ENCODE peak calls at places on chromosomes 4 and X, in ten cellular contexts. One of them, this sample, is unnamed.

GRCh38 chr4:136524039-136524438 is 1008.3 kb downstream of the PCDH18 start:
- DNase-seq in Calu3: no peak
- DNase-seq in right lobe of liver: no peak
- DNase-seq in GM13977: no peak
- DNase-seq in neural crest cell: no peak
- DNase-seq in activated B cell treated with CpG ODN at 0.5 μM for 24 hours: no peak
- DNase-seq in Panc1: no peak
- DNase-seq in psoas muscle: no peak
- DNase-seq in GM23338: no peak
- DNase-seq in esophagus squamous epithelium: no peak
- DNase-seq in this sample: no peak

GRCh38 chr4:145218251-145218650 is 37.9 kb upstream of the OTUD4 start:
- DNase-seq in right lobe of liver: no peak
- DNase-seq in psoas muscle: no peak
- DNase-seq in Calu3: no peak
- DNase-seq in activated B cell treated with CpG ODN at 0.5 μM for 24 hours: no peak
- DNase-seq in esophagus squamous epithelium: no peak
- DNase-seq in Panc1: no peak
- DNase-seq in GM13977: peak; percentile 23
- DNase-seq in GM23338: peak; percentile 34
- DNase-seq in neural crest cell: no peak
- DNase-seq in this sample: no peak

GRCh38 chrX:57453901-57454300 is 137.9 kb upstream of the ZXDB start:
- DNase-seq in psoas muscle: no peak
- DNase-seq in esophagus squamous epithelium: no peak
- DNase-seq in neural crest cell: no peak
- DNase-seq in GM23338: peak; percentile 54
- DNase-seq in GM13977: peak; percentile 31
- DNase-seq in activated B cell treated with CpG ODN at 0.5 μM for 24 hours: no peak
- DNase-seq in Calu3: no peak
- DNase-seq in right lobe of liver: no peak
- DNase-seq in Panc1: peak; percentile 4
- DNase-seq in this sample: no peak

GRCh38 chr4:47716017-47716416 is 121.8 kb downstream of the CORIN start:
- DNase-seq in GM13977: no peak
- DNase-seq in Panc1: no peak
- DNase-seq in neural crest cell: no peak
- DNase-seq in esophagus squamous epithelium: no peak
- DNase-seq in activated B cell treated with CpG ODN at 0.5 μM for 24 hours: no peak
- DNase-seq in Calu3: no peak
- DNase-seq in psoas muscle: no peak
- DNase-seq in GM23338: no peak
- DNase-seq in right lobe of liver: no peak
- DNase-seq in this sample: no peak

GRCh38 chr4:26015906-26016305 is 101.9 kb downstream of the SMIM20 start:
- DNase-seq in GM23338: no peak
- DNase-seq in Panc1: no peak
- DNase-seq in activated B cell treated with CpG ODN at 0.5 μM for 24 hours: no peak
- DNase-seq in neural crest cell: no peak
- DNase-seq in esophagus squamous epithelium: no peak
- DNase-seq in psoas muscle: no peak
- DNase-seq in Calu3: no peak
- DNase-seq in GM13977: no peak
- DNase-seq in right lobe of liver: no peak
- DNase-seq in this sample: no peak

GRCh38 chr4:172962564-172963353 is 205.9 kb upstream of the GALNT7 start:
- DNase-seq in right lobe of liver: no peak
- DNase-seq in psoas muscle: no peak
- DNase-seq in neural crest cell: no peak
- DNase-seq in Panc1: peak; percentile 15
- DNase-seq in esophagus squamous epithelium: no peak
- DNase-seq in Calu3: no peak
- DNase-seq in GM13977: no peak
- DNase-seq in activated B cell treated with CpG ODN at 0.5 μM for 24 hours: no peak
- DNase-seq in GM23338: no peak
- DNase-seq in this sample: no peak

GRCh38 chr4:56434599-56435000 is 815 bp downstream of the PPAT start:
- DNase-seq in Calu3: no peak
- DNase-seq in Panc1: no peak
- DNase-seq in right lobe of liver: no peak
- DNase-seq in esophagus squamous epithelium: no peak
- DNase-seq in activated B cell treated with CpG ODN at 0.5 μM for 24 hours: no peak
- DNase-seq in GM13977: peak; percentile 58
- DNase-seq in neural crest cell: no peak
- DNase-seq in GM23338: no peak
- DNase-seq in psoas muscle: no peak
- DNase-seq in this sample: no peak

GRCh38 chrX:65971151-65971550 is 68.7 kb downstream of the VSIG4 start:
- DNase-seq in activated B cell treated with CpG ODN at 0.5 μM for 24 hours: no peak
- DNase-seq in esophagus squamous epithelium: no peak
- DNase-seq in Calu3: no peak
- DNase-seq in GM13977: no peak
- DNase-seq in right lobe of liver: no peak
- DNase-seq in GM23338: peak; percentile 12
- DNase-seq in psoas muscle: no peak
- DNase-seq in neural crest cell: no peak
- DNase-seq in Panc1: no peak
- DNase-seq in this sample: no peak

GRCh38 chr4:86670739-86671138 is 76.6 kb downstream of the PTPN13 start:
- DNase-seq in GM13977: no peak
- DNase-seq in activated B cell treated with CpG ODN at 0.5 μM for 24 hours: no peak
- DNase-seq in neural crest cell: no peak
- DNase-seq in GM23338: no peak
- DNase-seq in Calu3: no peak
- DNase-seq in right lobe of liver: no peak
- DNase-seq in esophagus squamous epithelium: no peak
- DNase-seq in Panc1: no peak
- DNase-seq in psoas muscle: no peak
- DNase-seq in this sample: no peak

GRCh38 chr4:108556166-108556565 is 64.2 kb upstream of the RPL34 start:
- DNase-seq in psoas muscle: no peak
- DNase-seq in esophagus squamous epithelium: no peak
- DNase-seq in neural crest cell: no peak
- DNase-seq in Calu3: no peak
- DNase-seq in activated B cell treated with CpG ODN at 0.5 μM for 24 hours: no peak
- DNase-seq in GM23338: no peak
- DNase-seq in right lobe of liver: no peak
- DNase-seq in GM13977: no peak
- DNase-seq in Panc1: no peak
- DNase-seq in this sample: no peak

GRCh38 chr4:137545461-137545861 is 13.2 kb upstream of the PCDH18 start:
- DNase-seq in Calu3: no peak
- DNase-seq in Panc1: no peak
- DNase-seq in activated B cell treated with CpG ODN at 0.5 μM for 24 hours: no peak
- DNase-seq in neural crest cell: no peak
- DNase-seq in GM13977: no peak
- DNase-seq in esophagus squamous epithelium: no peak
- DNase-seq in psoas muscle: no peak
- DNase-seq in GM23338: peak; percentile 40
- DNase-seq in right lobe of liver: no peak
- DNase-seq in this sample: no peak

GRCh38 chrX:114390251-114390796 is 193.6 kb upstream of the HTR2C start:
- DNase-seq in GM13977: no peak
- DNase-seq in psoas muscle: no peak
- DNase-seq in activated B cell treated with CpG ODN at 0.5 μM for 24 hours: no peak
- DNase-seq in Calu3: no peak
- DNase-seq in Panc1: no peak
- DNase-seq in GM23338: no peak
- DNase-seq in esophagus squamous epithelium: no peak
- DNase-seq in right lobe of liver: peak; percentile 37
- DNase-seq in neural crest cell: no peak
- DNase-seq in this sample: no peak

GRCh38 chr4:87506974-87507701 is 22.0 kb downstream of the SPARCL1 start:
- DNase-seq in activated B cell treated with CpG ODN at 0.5 μM for 24 hours: no peak
- DNase-seq in right lobe of liver: no peak
- DNase-seq in esophagus squamous epithelium: no peak
- DNase-seq in psoas muscle: no peak
- DNase-seq in Panc1: no peak
- DNase-seq in neural crest cell: no peak
- DNase-seq in GM13977: no peak
- DNase-seq in Calu3: no peak
- DNase-seq in GM23338: no peak
- DNase-seq in this sample: no peak

GRCh38 chr4:113976937-113977855 is 2.3 kb downstream of the ARSJ start:
- DNase-seq in activated B cell treated with CpG ODN at 0.5 μM for 24 hours: no peak
- DNase-seq in psoas muscle: no peak
- DNase-seq in GM13977: no peak
- DNase-seq in GM23338: no peak
- DNase-seq in esophagus squamous epithelium: no peak
- DNase-seq in Calu3: no peak
- DNase-seq in right lobe of liver: no peak
- DNase-seq in Panc1: no peak
- DNase-seq in neural crest cell: no peak
- DNase-seq in this sample: no peak

DNA sequence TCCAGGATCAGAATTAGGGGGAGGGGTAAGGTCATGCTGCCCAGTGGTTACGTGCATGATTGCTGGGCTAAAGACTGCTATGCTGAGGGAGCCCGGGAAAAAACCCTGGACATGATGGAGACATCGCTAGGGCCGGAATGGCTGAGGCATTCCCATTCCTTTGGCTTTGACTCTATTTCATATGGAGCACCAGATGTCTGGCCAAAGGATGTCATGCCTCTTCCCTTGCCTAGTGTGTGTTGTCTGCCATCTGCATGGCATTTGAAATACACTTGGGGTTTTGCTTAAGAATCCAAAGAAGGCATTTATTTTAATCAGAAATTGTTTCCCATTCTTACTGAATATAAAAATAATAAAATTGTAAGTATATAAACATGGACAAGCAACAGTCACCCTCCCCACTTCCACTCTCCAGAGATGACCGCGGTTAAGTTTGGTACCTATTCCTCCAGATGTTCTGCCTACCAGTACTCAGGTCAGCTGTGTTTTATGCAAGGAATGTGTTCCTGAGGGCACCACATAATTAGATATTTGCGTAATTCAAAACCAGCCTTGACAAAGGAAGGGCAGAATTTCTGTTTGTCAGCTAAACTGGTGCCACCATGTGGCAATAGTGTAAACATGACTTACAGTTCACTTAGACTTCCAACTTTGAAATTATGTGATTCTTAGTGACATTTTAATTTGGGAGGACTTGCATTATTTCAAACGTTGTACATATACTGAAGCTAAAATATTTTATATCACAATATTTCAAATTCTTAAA is 105.9 kb downstream of the CT47B1 start:
- DNase-seq in psoas muscle: no peak
- DNase-seq in Panc1: peak; percentile 12
- DNase-seq in right lobe of liver: no peak
- DNase-seq in activated B cell treated with CpG ODN at 0.5 μM for 24 hours: no peak
- DNase-seq in neural crest cell: no peak
- DNase-seq in GM23338: peak; percentile 17
- DNase-seq in Calu3: peak; percentile 19
- DNase-seq in esophagus squamous epithelium: no peak
- DNase-seq in GM13977: peak; percentile 32
- DNase-seq in this sample: no peak
- TF ChIP-seq CTCF in psoas muscle: peak; percentile 26
- TF ChIP-seq CTCF in Panc1: peak; percentile 56
- TF ChIP-seq CTCF in right lobe of liver: peak; percentile 49
- TF ChIP-seq CTCF in activated B cell treated with CpG ODN at 0.5 μM for 24 hours: no peak
- TF ChIP-seq CTCF in neural crest cell: peak; percentile 56
- TF ChIP-seq CTCF in GM23338: peak; percentile 53
- TF ChIP-seq CTCF in Calu3: no peak
- TF ChIP-seq CTCF in esophagus squamous epithelium: no peak
- TF ChIP-seq CTCF in GM13977: peak; percentile 55
- TF ChIP-seq CTCF in this sample: peak; percentile 20

DNA sequence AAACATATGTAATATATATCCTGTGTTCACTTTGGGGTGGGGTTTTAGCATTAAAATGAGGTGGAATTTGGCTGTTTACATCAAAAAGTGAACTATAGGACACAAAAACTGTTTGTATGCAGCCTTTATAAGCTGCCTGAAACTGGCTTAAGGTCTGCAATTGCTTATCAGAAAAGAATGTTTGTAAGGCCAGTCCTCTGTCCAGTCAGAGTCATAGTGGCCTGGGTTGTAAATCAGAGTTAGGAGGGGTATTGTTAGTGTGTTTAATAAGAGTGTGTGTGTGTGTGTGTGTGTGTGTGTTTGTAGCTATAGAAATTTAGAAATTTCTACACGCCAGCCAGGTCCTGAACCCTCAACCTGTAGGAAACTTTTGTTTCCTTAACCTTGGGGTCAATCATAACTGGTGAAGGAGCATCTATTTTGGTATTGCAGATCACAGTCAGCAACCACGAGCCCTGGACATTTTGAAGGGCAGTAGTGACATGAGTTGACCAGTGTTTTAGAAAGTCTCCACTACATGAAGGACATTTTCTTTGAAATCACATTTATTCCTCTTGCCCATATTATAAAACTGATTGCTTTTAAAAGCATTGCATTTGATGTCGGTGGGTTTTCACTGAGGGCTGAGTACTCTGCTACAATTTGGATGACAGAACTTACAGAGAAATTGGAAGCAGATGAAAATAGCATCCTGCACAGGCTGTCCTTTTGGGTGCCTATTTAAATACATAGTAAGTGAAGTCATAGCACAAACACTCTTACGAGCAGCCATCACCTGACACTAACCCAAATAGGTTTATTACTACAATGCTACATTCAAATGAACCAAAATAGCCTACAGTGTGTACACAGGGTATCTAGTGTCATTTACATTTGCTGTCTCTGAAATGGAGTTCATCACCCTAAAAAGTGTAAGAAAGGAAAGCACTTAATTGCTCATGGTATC is 11.2 kb upstream of the TMEM154 start:
- DNase-seq in Panc1: no peak
- DNase-seq in GM13977: no peak
- DNase-seq in Calu3: no peak
- DNase-seq in GM23338: no peak
- DNase-seq in psoas muscle: no peak
- DNase-seq in neural crest cell: no peak
- DNase-seq in right lobe of liver: no peak
- DNase-seq in activated B cell treated with CpG ODN at 0.5 μM for 24 hours: no peak
- DNase-seq in esophagus squamous epithelium: no peak
- DNase-seq in this sample: no peak
- TF ChIP-seq CTCF in Panc1: no peak
- TF ChIP-seq CTCF in GM13977: no peak
- TF ChIP-seq CTCF in Calu3: no peak
- TF ChIP-seq CTCF in GM23338: no peak
- TF ChIP-seq CTCF in psoas muscle: no peak
- TF ChIP-seq CTCF in neural crest cell: no peak
- TF ChIP-seq CTCF in right lobe of liver: no peak
- TF ChIP-seq CTCF in activated B cell treated with CpG ODN at 0.5 μM for 24 hours: no peak
- TF ChIP-seq CTCF in esophagus squamous epithelium: no peak
- TF ChIP-seq CTCF in this sample: no peak

GRCh38 chrX:95076449-95076848 is 1402.4 kb downstream of the FAM133A start:
- DNase-seq in Calu3: no peak
- DNase-seq in GM23338: peak; percentile 63
- DNase-seq in esophagus squamous epithelium: no peak
- DNase-seq in activated B cell treated with CpG ODN at 0.5 μM for 24 hours: no peak
- DNase-seq in Panc1: no peak
- DNase-seq in GM13977: no peak
- DNase-seq in right lobe of liver: no peak
- DNase-seq in neural crest cell: peak; percentile 17
- DNase-seq in psoas muscle: no peak
- DNase-seq in this sample: no peak
- TF ChIP-seq CTCF in Calu3: no peak
- TF ChIP-seq CTCF in GM23338: peak; percentile 72
- TF ChIP-seq CTCF in esophagus squamous epithelium: no peak
- TF ChIP-seq CTCF in activated B cell treated with CpG ODN at 0.5 μM for 24 hours: no peak
- TF ChIP-seq CTCF in Panc1: peak; percentile 58
- TF ChIP-seq CTCF in GM13977: peak; percentile 77
- TF ChIP-seq CTCF in right lobe of liver: peak; percentile 48
- TF ChIP-seq CTCF in neural crest cell: peak; percentile 81
- TF ChIP-seq CTCF in psoas muscle: peak; percentile 28
- TF ChIP-seq CTCF in this sample: no peak

GRCh38 chr4:5821665-5822358 is 71.1 kb downstream of the CRMP1 start:
- DNase-seq in psoas muscle: no peak
- DNase-seq in activated B cell treated with CpG ODN at 0.5 μM for 24 hours: no peak
- DNase-seq in GM13977: no peak
- DNase-seq in GM23338: peak; percentile 76
- DNase-seq in Calu3: no peak
- DNase-seq in Panc1: no peak
- DNase-seq in esophagus squamous epithelium: no peak
- DNase-seq in neural crest cell: peak; percentile 25
- DNase-seq in right lobe of liver: no peak
- DNase-seq in this sample: no peak
- TF ChIP-seq CTCF in psoas muscle: peak; percentile 32
- TF ChIP-seq CTCF in activated B cell treated with CpG ODN at 0.5 μM for 24 hours: no peak
- TF ChIP-seq CTCF in GM13977: peak; percentile 55
- TF ChIP-seq CTCF in GM23338: peak; percentile 93
- TF ChIP-seq CTCF in Calu3: no peak
- TF ChIP-seq CTCF in Panc1: peak; percentile 71
- TF ChIP-seq CTCF in esophagus squamous epithelium: no peak
- TF ChIP-seq CTCF in neural crest cell: peak; percentile 69
- TF ChIP-seq CTCF in right lobe of liver: peak; percentile 32
- TF ChIP-seq CTCF in this sample: peak; percentile 65